ENCODE peak calls at places on chromosomes 6 and 20, in ten cellular contexts. R is PC-3, G is GM23248, O is HCT116, E is esophagus muscularis mucosa, Q is osteoblast, C is mammary epithelial cell, H is fibroblast of lung, B is sigmoid colon, Z is AG09309. U is an unnamed sample.

GRCh38 chr6:168408504-168409136 is 32.4 kb upstream of the SMOC2 start:
- DNase-seq in R (no peak), G (no peak), O (no peak), E (no peak), Q (peak), C (no peak), H (no peak), B (no peak), Z (no peak), U (no peak)

GRCh38 chr6:135938588-135939215 is 87.2 kb downstream of the PDE7B start:
- DNase-seq in R (peak), G (peak), O (no peak), E (no peak), Q (no peak), C (no peak), H (peak), B (no peak), Z (no peak), U (peak)

GRCh38 chr6:135759831-135760230 is 91.7 kb upstream of the PDE7B start:
- DNase-seq in R (peak), G (peak), O (peak), E (no peak), Q (no peak), C (peak), H (no peak), B (no peak), Z (no peak), U (peak)

GRCh38 chr6:166313255-166314070 is 5.3 kb upstream of the PRR18 start:
- DNase-seq in R (peak), G (peak), O (peak), E (peak), Q (peak), C (no peak), H (peak), B (no peak), Z (peak), U (peak)

GRCh38 chr6:132780770-132781371 is 17.6 kb downstream of the SLC18B1 start:
- DNase-seq in R (peak), G (peak), O (no peak), E (no peak), Q (no peak), C (peak), H (peak), B (no peak), Z (peak), U (peak)

GRCh38 chr20:33305591-33306057 is 22.6 kb downstream of the BPIFB1 start:
- DNase-seq in R (no peak), G (peak), O (peak), E (no peak), Q (no peak), C (peak), H (no peak), B (no peak), Z (no peak), U (peak)

GRCh38 chr20:62364911-62365736 is 2.0 kb downstream of the LAMA5 start:
- DNase-seq in R (no peak), G (no peak), O (no peak), E (no peak), Q (peak), C (no peak), H (no peak), B (peak), Z (no peak), U (no peak)

GRCh38 chr20:10094566-10095173 is 59.9 kb downstream of the ANKEF1 start:
- DNase-seq in R (no peak), G (no peak), O (no peak), E (no peak), Q (no peak), C (no peak), H (peak), B (no peak), Z (no peak), U (peak)

GRCh38 chr6:158817298-158818007 is 1.7 kb downstream of the EZR start:
- DNase-seq in R (no peak), G (peak), O (no peak), E (no peak), Q (peak), C (no peak), H (peak), B (peak), Z (no peak), U (no peak)

GRCh38 chr20:17758512-17758911 is 58.7 kb downstream of the BANF2 start:
- DNase-seq in R (no peak), G (no peak), O (no peak), E (no peak), Q (no peak), C (no peak), H (no peak), B (no peak), Z (no peak), U (no peak)

GRCh38 chr6:7656355-7656754 is 66.4 kb downstream of the SNRNP48 start:
- DNase-seq in R (no peak), G (no peak), O (no peak), E (no peak), Q (no peak), C (no peak), H (no peak), B (no peak), Z (no peak), U (no peak)

GRCh38 chr6:14055541-14055940 is 62.0 kb upstream of the CD83 start:
- DNase-seq in R (peak), G (no peak), O (no peak), E (no peak), Q (no peak), C (no peak), H (no peak), B (no peak), Z (no peak), U (no peak)

GRCh38 chr6:137489410-137490371 is 4.5 kb downstream of the OLIG3 start:
- DNase-seq in R (no peak), G (no peak), O (no peak), E (peak), Q (no peak), C (no peak), H (peak), B (no peak), Z (no peak), U (no peak)

GRCh38 chr6:71190809-71191208 is 97.8 kb upstream of the OGFRL1 start:
- DNase-seq in R (peak), G (peak), O (no peak), E (no peak), Q (no peak), C (peak), H (peak), B (no peak), Z (no peak), U (peak)

GRCh38 chr6:90399970-90400369 is 103.3 kb upstream of the BACH2 start:
- DNase-seq in R (no peak), G (no peak), O (no peak), E (no peak), Q (no peak), C (no peak), H (no peak), B (no peak), Z (no peak), U (no peak)

GRCh38 chr6:141829566-141829965 is 303.2 kb upstream of the GJE1 start:
- DNase-seq in R (no peak), G (no peak), O (no peak), E (no peak), Q (no peak), C (no peak), H (no peak), B (no peak), Z (no peak), U (no peak)

GRCh38 chr6:87396595-87397392 is 11.0 kb upstream of the CFAP206 start:
- DNase-seq in R (no peak), G (no peak), O (no peak), E (no peak), Q (no peak), C (no peak), H (no peak), B (no peak), Z (no peak), U (no peak)

GRCh38 chr20:10686356-10687169 is 12.8 kb upstream of the JAG1 start:
- DNase-seq in R (no peak), G (no peak), O (no peak), E (no peak), Q (no peak), C (no peak), H (no peak), B (no peak), Z (no peak), U (no peak)

GRCh38 chr20:44388466-44389023 is 33.0 kb downstream of the HNF4A start:
- DNase-seq in R (peak), G (peak), O (peak), E (no peak), Q (peak), C (peak), H (peak), B (peak), Z (no peak), U (peak)

GRCh38 chr6:147716434-147716833 is 207.9 kb downstream of the SAMD5 start:
- DNase-seq in R (no peak), G (no peak), O (no peak), E (no peak), Q (no peak), C (no peak), H (no peak), B (no peak), Z (no peak), U (no peak)

GRCh38 chr20:23622839-23623343 is 14.9 kb downstream of the CST3 start:
- DNase-seq in R (peak), G (peak), O (peak), E (peak), Q (peak), C (peak), H (peak), B (peak), Z (peak), U (peak)

GRCh38 chr6:135162678-135163439 is 18.2 kb upstream of the MYB start:
- DNase-seq in R (peak), G (peak), O (peak), E (no peak), Q (no peak), C (no peak), H (no peak), B (no peak), Z (no peak), U (peak)

GRCh38 chr6:45477785-45478184 is 100.1 kb upstream of the SUPT3H start:
- DNase-seq in R (no peak), G (no peak), O (no peak), E (no peak), Q (no peak), C (peak), H (no peak), B (no peak), Z (no peak), U (no peak)

GRCh38 chr6:68572525-68572924 is 62.6 kb upstream of the ADGRB3 start:
- DNase-seq in R (peak), G (peak), O (no peak), E (no peak), Q (no peak), C (peak), H (peak), B (no peak), Z (no peak), U (peak)

GRCh38 chr6:17584241-17584803 is 15.8 kb upstream of the FAM8A1 start:
- DNase-seq in R (peak), G (peak), O (peak), E (no peak), Q (peak), C (peak), H (peak), B (peak), Z (peak), U (peak)

GRCh38 chr6:13924146-13924948 is 405 bp upstream of the RNF182 start:
- DNase-seq in R (peak), G (peak), O (no peak), E (no peak), Q (no peak), C (no peak), H (peak), B (no peak), Z (peak), U (peak)

GRCh38 chr6:34102099-34102656 is 43.7 kb downstream of the GRM4 start:
- DNase-seq in R (no peak), G (peak), O (no peak), E (no peak), Q (no peak), C (no peak), H (no peak), B (no peak), Z (no peak), U (no peak)

GRCh38 chr20:57934007-57934805 is 224.4 kb upstream of the PMEPA1 start:
- DNase-seq in R (no peak), G (no peak), O (no peak), E (no peak), Q (no peak), C (no peak), H (no peak), B (no peak), Z (no peak), U (no peak)

GRCh38 chr6:11009353-11009752 is 34.8 kb downstream of the ELOVL2 start:
- DNase-seq in R (peak), G (peak), O (peak), E (no peak), Q (no peak), C (peak), H (peak), B (no peak), Z (no peak), U (peak)

GRCh38 chr6:161137320-161137719 is 136.5 kb downstream of the AGPAT4 start:
- DNase-seq in R (no peak), G (no peak), O (no peak), E (peak), Q (no peak), C (no peak), H (no peak), B (no peak), Z (no peak), U (no peak)

GRCh38 chr6:16047435-16047834 is 81.5 kb upstream of the MYLIP start:
- DNase-seq in R (no peak), G (no peak), O (no peak), E (no peak), Q (no peak), C (no peak), H (no peak), B (no peak), Z (no peak), U (no peak)

GRCh38 chr6:16043171-16044142 is 85.4 kb upstream of the MYLIP start:
- DNase-seq in R (no peak), G (no peak), O (no peak), E (no peak), Q (no peak), C (no peak), H (no peak), B (no peak), Z (no peak), U (peak)

GRCh38 chr6:16042751-16043150 is 86.1 kb upstream of the MYLIP start:
- DNase-seq in R (no peak), G (no peak), O (no peak), E (no peak), Q (no peak), C (no peak), H (no peak), B (no peak), Z (no peak), U (no peak)

GRCh38 chr6:16044211-16044643 is 84.7 kb upstream of the MYLIP start:
- DNase-seq in R (no peak), G (no peak), O (no peak), E (no peak), Q (no peak), C (no peak), H (no peak), B (no peak), Z (no peak), U (no peak)

GRCh38 chr6:16045238-16045637 is 83.6 kb upstream of the MYLIP start:
- DNase-seq in R (no peak), G (no peak), O (no peak), E (no peak), Q (no peak), C (peak), H (peak), B (no peak), Z (no peak), U (no peak)
- H3K4me3 ChIP-seq in R (no peak), G (no peak), O (no peak), E (no peak), Q (no peak), C (no peak), H (no peak), B (no peak), Z (no peak), U (no peak)

GRCh38 chr6:156789081-156789943 is 12.1 kb downstream of the ARID1B start:
- DNase-seq in R (no peak), G (no peak), O (no peak), E (no peak), Q (no peak), C (no peak), H (no peak), B (no peak), Z (no peak), U (no peak)

GRCh38 chr6:156790711-156791110 is 13.5 kb downstream of the ARID1B start:
- DNase-seq in R (no peak), G (no peak), O (no peak), E (no peak), Q (no peak), C (no peak), H (no peak), B (no peak), Z (no peak), U (no peak)

GRCh38 chr6:156793224-156793623 is 16.0 kb downstream of the ARID1B start:
- DNase-seq in R (no peak), G (no peak), O (no peak), E (no peak), Q (no peak), C (no peak), H (no peak), B (no peak), Z (no peak), U (no peak)

GRCh38 chr6:156794546-156794945 is 17.4 kb downstream of the ARID1B start:
- DNase-seq in R (no peak), G (no peak), O (no peak), E (no peak), Q (no peak), C (no peak), H (no peak), B (no peak), Z (no peak), U (no peak)

GRCh38 chr6:156791261-156791850 is 14.2 kb downstream of the ARID1B start:
- DNase-seq in R (no peak), G (peak), O (no peak), E (no peak), Q (no peak), C (peak), H (peak), B (no peak), Z (no peak), U (peak)
- H3K4me3 ChIP-seq in R (no peak), G (no peak), O (no peak), E (peak), Q (no peak), C (peak), H (no peak), B (no peak), Z (no peak), U (no peak)

GRCh38 chr20:8152183-8152582 is 20.1 kb downstream of the PLCB1 start:
- DNase-seq in R (peak), G (peak), O (no peak), E (no peak), Q (no peak), C (no peak), H (peak), B (no peak), Z (peak), U (peak)
- H3K4me3 ChIP-seq in R (no peak), G (no peak), O (no peak), E (no peak), Q (no peak), C (no peak), H (no peak), B (no peak), Z (no peak), U (no peak)

DNA sequence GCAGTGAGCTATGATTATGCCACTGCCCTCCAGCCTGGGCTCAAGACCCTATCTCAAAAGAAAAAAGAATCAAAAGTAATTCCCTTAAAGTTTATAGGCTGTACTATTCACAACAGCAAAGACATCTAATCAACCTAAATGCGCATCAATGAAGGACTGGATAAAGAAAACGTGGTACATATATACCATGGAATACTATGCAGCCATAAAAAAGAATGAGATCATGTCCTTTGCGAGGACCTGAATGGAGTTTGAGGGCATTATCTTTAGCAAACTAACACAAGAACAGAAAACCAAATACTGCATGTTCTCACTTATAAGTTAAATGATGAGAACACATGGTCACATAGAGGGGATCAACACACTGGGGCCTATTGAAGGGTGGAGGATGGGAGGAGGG is 16.7 kb downstream of the ZNFX1 start:
- DNase-seq in R (no peak), G (no peak), O (no peak), E (no peak), Q (no peak), C (no peak), H (no peak), B (no peak), Z (no peak), U (no peak)
- H3K4me3 ChIP-seq in R (no peak), G (no peak), O (no peak), E (no peak), Q (no peak), C (no peak), H (no peak), B (no peak), Z (no peak), U (no peak)

GRCh38 chr6:31588871-31589650 is 3.0 kb downstream of the LST1 start:
- DNase-seq in R (peak), G (peak), O (no peak), E (no peak), Q (peak), C (no peak), H (no peak), B (no peak), Z (no peak), U (no peak)
- H3K4me3 ChIP-seq in R (no peak), G (no peak), O (no peak), E (no peak), Q (no peak), C (no peak), H (no peak), B (no peak), Z (no peak), U (no peak)

GRCh38 chr6:43508481-43509141 is 1.5 kb downstream of the LRRC73 start:
- DNase-seq in R (no peak), G (no peak), O (no peak), E (no peak), Q (no peak), C (no peak), H (no peak), B (no peak), Z (no peak), U (no peak)
- H3K4me3 ChIP-seq in R (no peak), G (no peak), O (no peak), E (no peak), Q (no peak), C (no peak), H (no peak), B (no peak), Z (no peak), U (no peak)

DNA sequence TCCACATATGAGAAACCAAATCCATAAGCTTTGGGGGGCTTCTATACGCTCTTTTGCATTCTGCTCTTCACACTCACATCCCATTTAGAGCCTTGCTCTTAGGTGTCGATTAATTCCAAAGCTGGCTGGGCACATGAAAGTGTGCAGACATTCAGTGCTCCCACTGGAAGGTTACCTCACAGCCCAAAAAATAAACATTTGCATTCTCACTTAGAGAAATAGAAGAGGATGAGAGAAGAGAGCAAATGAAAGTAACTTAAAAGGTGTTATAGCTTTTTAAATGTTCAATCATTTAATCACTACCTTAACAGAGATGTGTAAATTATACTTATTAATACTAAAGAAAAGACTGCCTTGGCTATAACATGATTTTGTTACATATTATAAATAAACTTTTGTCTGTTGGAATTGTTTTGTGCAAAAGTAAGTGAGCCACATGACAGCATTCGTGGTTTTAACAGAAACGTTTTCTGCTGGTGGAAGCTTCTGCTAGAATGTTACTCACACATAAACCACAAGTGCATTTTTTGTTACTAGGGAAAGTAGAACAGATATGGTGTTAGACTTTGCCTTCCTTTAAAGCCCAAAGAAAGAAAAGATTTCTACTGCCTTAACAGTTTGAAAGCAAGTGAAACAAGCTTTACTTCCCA is 116.7 kb downstream of the SIM1 start:
- DNase-seq in R (peak), G (peak), O (no peak), E (no peak), Q (peak), C (peak), H (peak), B (no peak), Z (no peak), U (peak)
- H3K4me3 ChIP-seq in R (no peak), G (peak), O (no peak), E (no peak), Q (no peak), C (no peak), H (no peak), B (no peak), Z (no peak), U (no peak)

DNA sequence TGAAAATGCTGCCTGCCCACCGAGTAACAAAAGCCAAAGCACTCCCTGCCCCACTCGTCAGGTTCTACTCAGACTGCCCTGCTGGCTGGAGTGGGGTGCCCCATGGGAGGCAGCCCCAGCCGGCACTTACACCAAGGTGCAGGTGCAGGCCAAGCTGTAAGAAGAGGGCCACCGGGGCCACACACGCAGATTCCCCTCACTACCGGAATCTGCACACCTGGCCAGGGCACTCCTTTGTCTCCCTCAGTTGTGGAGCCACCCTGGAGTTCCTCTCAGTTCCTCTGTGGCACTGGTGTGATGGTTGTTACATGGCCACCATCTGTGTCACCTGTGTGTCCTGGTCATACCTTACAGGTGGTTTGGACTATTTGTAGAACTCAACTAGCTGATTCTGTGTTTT is 112.4 kb downstream of the FOXO3 start:
- DNase-seq in R (no peak), G (no peak), O (no peak), E (no peak), Q (no peak), C (no peak), H (no peak), B (no peak), Z (no peak), U (no peak)
- H3K4me3 ChIP-seq in R (no peak), G (no peak), O (peak), E (no peak), Q (no peak), C (no peak), H (no peak), B (no peak), Z (no peak), U (no peak)